ENCODE peak calls at places on chromosomes 7 and 10, in four cellular contexts. One of them, this sample, is unnamed.

GRCh38 chr7:98862716-98863420 is 6.9 kb downstream of the TMEM130 start:
- DNase-seq in activated CD4-positive, alpha-beta T cell treated with anti-CD3 and anti-CD28 coated beads, Interleukin-2, amount 50 U/mL, for 48 hours: no peak
- DNase-seq in NCI-H2171: no peak
- DNase-seq in endothelial cell: no peak
- DNase-seq in this sample: no peak

GRCh38 chr10:103818110-103818509 is 37.3 kb downstream of the SH3PXD2A start:
- DNase-seq in activated CD4-positive, alpha-beta T cell treated with anti-CD3 and anti-CD28 coated beads, Interleukin-2, amount 50 U/mL, for 48 hours: no peak
- DNase-seq in endothelial cell: no peak
- DNase-seq in NCI-H2171: no peak
- DNase-seq in this sample: no peak

GRCh38 chr10:44258019-44258418 is 126.9 kb downstream of the CXCL12 start:
- DNase-seq in activated CD4-positive, alpha-beta T cell treated with anti-CD3 and anti-CD28 coated beads, Interleukin-2, amount 50 U/mL, for 48 hours: no peak
- DNase-seq in endothelial cell: no peak
- DNase-seq in NCI-H2171: no peak
- DNase-seq in this sample: no peak

GRCh38 chr7:129557686-129558481 is 53.6 kb upstream of the NRF1 start:
- DNase-seq in NCI-H2171: no peak
- DNase-seq in endothelial cell: no peak
- DNase-seq in activated CD4-positive, alpha-beta T cell treated with anti-CD3 and anti-CD28 coated beads, Interleukin-2, amount 50 U/mL, for 48 hours: no peak
- DNase-seq in this sample: no peak

GRCh38 chr7:158395780-158396214 is 191.8 kb downstream of the PTPRN2 start:
- DNase-seq in NCI-H2171: no peak
- DNase-seq in activated CD4-positive, alpha-beta T cell treated with anti-CD3 and anti-CD28 coated beads, Interleukin-2, amount 50 U/mL, for 48 hours: no peak
- DNase-seq in endothelial cell: no peak
- DNase-seq in this sample: no peak

GRCh38 chr10:128027822-128028507 is 98.3 kb downstream of the MKI67 start:
- DNase-seq in activated CD4-positive, alpha-beta T cell treated with anti-CD3 and anti-CD28 coated beads, Interleukin-2, amount 50 U/mL, for 48 hours: no peak
- DNase-seq in NCI-H2171: no peak
- DNase-seq in endothelial cell: no peak
- DNase-seq in this sample: no peak

GRCh38 chr7:114930107-114930521 is 8.2 kb downstream of the MDFIC start:
- DNase-seq in activated CD4-positive, alpha-beta T cell treated with anti-CD3 and anti-CD28 coated beads, Interleukin-2, amount 50 U/mL, for 48 hours: no peak
- DNase-seq in NCI-H2171: no peak
- DNase-seq in endothelial cell: no peak
- DNase-seq in this sample: no peak

GRCh38 chr10:47033541-47034270 is 122.5 kb downstream of the PTPN20 start:
- DNase-seq in activated CD4-positive, alpha-beta T cell treated with anti-CD3 and anti-CD28 coated beads, Interleukin-2, amount 50 U/mL, for 48 hours: no peak
- DNase-seq in endothelial cell: no peak
- DNase-seq in NCI-H2171: no peak
- DNase-seq in this sample: no peak

GRCh38 chr10:77926566-77927342 is at the start of gene DLG5:
- DNase-seq in NCI-H2171: peak; percentile 26
- DNase-seq in activated CD4-positive, alpha-beta T cell treated with anti-CD3 and anti-CD28 coated beads, Interleukin-2, amount 50 U/mL, for 48 hours: peak; percentile 42
- DNase-seq in endothelial cell: peak; percentile 50
- DNase-seq in this sample: no peak

GRCh38 chr7:96084880-96085551 is 236.9 kb downstream of the SLC25A13 start:
- DNase-seq in NCI-H2171: no peak
- DNase-seq in activated CD4-positive, alpha-beta T cell treated with anti-CD3 and anti-CD28 coated beads, Interleukin-2, amount 50 U/mL, for 48 hours: no peak
- DNase-seq in endothelial cell: no peak
- DNase-seq in this sample: no peak

GRCh38 chr10:113059001-113059780 is 109.1 kb downstream of the TCF7L2 start:
- DNase-seq in activated CD4-positive, alpha-beta T cell treated with anti-CD3 and anti-CD28 coated beads, Interleukin-2, amount 50 U/mL, for 48 hours: no peak
- DNase-seq in endothelial cell: no peak
- DNase-seq in NCI-H2171: no peak
- DNase-seq in this sample: no peak

GRCh38 chr7:71308105-71308504 is 176.2 kb downstream of the GALNT17 start:
- DNase-seq in NCI-H2171: no peak
- DNase-seq in activated CD4-positive, alpha-beta T cell treated with anti-CD3 and anti-CD28 coated beads, Interleukin-2, amount 50 U/mL, for 48 hours: no peak
- DNase-seq in endothelial cell: no peak
- DNase-seq in this sample: no peak

GRCh38 chr7:142797799-142798377 is 27.1 kb downstream of the PRSS2 start:
- DNase-seq in NCI-H2171: no peak
- DNase-seq in activated CD4-positive, alpha-beta T cell treated with anti-CD3 and anti-CD28 coated beads, Interleukin-2, amount 50 U/mL, for 48 hours: peak; percentile 57
- DNase-seq in endothelial cell: no peak
- DNase-seq in this sample: no peak

GRCh38 chr10:128172756-128173155 is 46.5 kb upstream of the MKI67 start:
- DNase-seq in activated CD4-positive, alpha-beta T cell treated with anti-CD3 and anti-CD28 coated beads, Interleukin-2, amount 50 U/mL, for 48 hours: no peak
- DNase-seq in NCI-H2171: no peak
- DNase-seq in endothelial cell: no peak
- DNase-seq in this sample: no peak

GRCh38 chr7:116932566-116932965 is 20.7 kb upstream of the ST7 start:
- DNase-seq in endothelial cell: no peak
- DNase-seq in activated CD4-positive, alpha-beta T cell treated with anti-CD3 and anti-CD28 coated beads, Interleukin-2, amount 50 U/mL, for 48 hours: no peak
- DNase-seq in NCI-H2171: no peak
- DNase-seq in this sample: no peak